ENCODE peak calls at places on chromosomes 3 and 15, in four cellular contexts. L, B, K and W are unnamed samples.

GRCh38 chr15:39934415-39935044 is 615 bp downstream of the EIF2AK4 start:
- DNase-seq in B (no peak), K (no peak), L (peak), W (no peak)

GRCh38 chr3:157180262-157180661 is 20.3 kb upstream of the CCNL1 start:
- DNase-seq in B (no peak), L (no peak), K (no peak), W (no peak)

GRCh38 chr3:46706771-46707582 is 5.8 kb downstream of the TMIE start:
- DNase-seq in B (peak), K (no peak), L (no peak), W (peak)

GRCh38 chr3:59388555-59389280 is 338.9 kb upstream of the CFAP20DC start:
- DNase-seq in L (peak), K (no peak), B (no peak), W (no peak)

GRCh38 chr3:160931474-160931873 is 173.7 kb downstream of the B3GALNT1 start:
- DNase-seq in K (no peak), L (peak), B (no peak), W (no peak)

GRCh38 chr3:150256336-150256735 is 151.8 kb upstream of the TSC22D2 start:
- DNase-seq in B (no peak), K (no peak), L (peak), W (no peak)

GRCh38 chr15:70023769-70024491 is 73.8 kb downstream of the TLE3 start:
- DNase-seq in B (peak), K (no peak), L (peak), W (no peak)

GRCh38 chr3:143095813-143096212 is 23.8 kb upstream of the CHST2 start:
- DNase-seq in L (no peak), B (no peak), K (no peak), W (no peak)

GRCh38 chr3:127699946-127700300 is 27.2 kb downstream of the ABTB1 start:
- DNase-seq in L (no peak), B (no peak), K (no peak), W (no peak)

GRCh38 chr15:34616613-34617012 is 33.2 kb upstream of the GOLGA8B start:
- DNase-seq in B (no peak), L (peak), K (no peak), W (peak)

DNA sequence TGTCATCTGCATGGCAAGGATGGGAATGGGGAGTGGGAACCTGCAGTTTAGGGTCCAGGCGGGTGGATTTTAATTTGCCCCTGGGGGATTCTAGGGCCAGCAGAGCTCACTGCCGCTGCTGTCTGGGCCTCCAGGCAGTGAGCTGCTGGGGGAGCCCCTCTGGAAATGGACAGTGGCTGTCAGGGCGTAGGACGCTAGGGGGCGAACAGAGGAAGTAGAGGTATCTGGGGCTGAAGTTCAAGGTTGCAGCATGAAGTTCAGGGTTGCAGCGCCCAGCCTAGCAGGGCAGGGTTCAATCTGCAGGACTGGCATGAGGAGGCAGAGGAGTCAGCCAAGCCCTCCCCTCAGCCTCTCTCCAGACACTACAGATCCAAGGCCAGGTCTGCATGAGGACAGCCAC is 49.5 kb downstream of the APBA2 start:
- DNase-seq in B (peak), K (no peak), L (no peak), W (no peak)
- TF ChIP-seq CTCF in B (no peak), K (peak), L (peak), W (no peak)

GRCh38 chr3:183591881-183592521 is 36.5 kb upstream of the KLHL6 start:
- DNase-seq in L (no peak), K (no peak), B (no peak), W (no peak)
- TF ChIP-seq CTCF in L (no peak), K (peak), B (peak), W (no peak)

GRCh38 chr3:50323614-50324199 is 1.2 kb upstream of the HYAL2 start:
- DNase-seq in L (no peak), B (peak), K (no peak), W (no peak)
- TF ChIP-seq CTCF in L (no peak), B (no peak), K (no peak), W (no peak)

DNA sequence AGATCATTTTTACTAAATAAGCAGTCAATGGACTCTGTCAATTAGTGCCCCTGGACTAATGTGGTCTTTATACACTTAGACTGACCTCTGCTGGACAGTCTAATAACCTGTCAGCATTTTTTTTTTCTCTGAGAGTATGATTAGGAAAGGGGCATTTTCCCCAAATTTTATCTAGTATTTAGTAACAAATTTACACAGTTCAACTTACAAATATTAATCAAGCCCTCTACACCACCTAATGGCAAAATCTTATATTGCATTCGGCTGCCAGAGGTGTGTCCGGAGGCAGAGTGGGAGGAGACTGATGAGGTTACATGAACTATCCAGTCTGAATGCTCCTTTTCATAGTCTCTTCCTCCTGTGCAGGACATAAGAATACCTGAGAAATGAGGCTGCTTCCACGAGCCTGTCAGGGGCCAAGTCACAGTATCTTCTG is 36.0 kb upstream of the COLQ start:
- DNase-seq in L (peak), B (no peak), K (peak), W (peak)
- TF ChIP-seq CTCF in L (peak), B (peak), K (peak), W (peak)

GRCh38 chr3:192417012-192417411 is 310.3 kb downstream of the FGF12 start:
- DNase-seq in K (no peak), B (no peak), L (peak), W (no peak)

GRCh38 chr3:192419312-192419711 is 308.0 kb downstream of the FGF12 start:
- DNase-seq in K (no peak), L (no peak), B (no peak), W (no peak)

GRCh38 chr3:192417559-192418055 is 309.7 kb downstream of the FGF12 start:
- DNase-seq in B (no peak), K (no peak), L (no peak), W (no peak)

GRCh38 chr3:192422321-192422997 is 304.9 kb downstream of the FGF12 start:
- DNase-seq in L (peak), B (no peak), K (no peak), W (no peak)

GRCh38 chr3:192422998-192423349 is 304.4 kb downstream of the FGF12 start:
- DNase-seq in K (no peak), L (no peak), B (no peak), W (no peak)
- TF ChIP-seq CTCF in K (peak), L (peak), B (peak), W (peak)

GRCh38 chr3:32238816-32239637 is 547 bp downstream of the CMTM8 start:
- DNase-seq in K (no peak), B (peak), L (peak), W (peak)

GRCh38 chr3:32241100-32241499 is 2.6 kb downstream of the CMTM8 start:
- DNase-seq in B (no peak), K (no peak), L (no peak), W (no peak)

GRCh38 chr3:32237670-32238026 is 832 bp upstream of the CMTM8 start:
- DNase-seq in K (no peak), L (no peak), B (no peak), W (no peak)

GRCh38 chr3:32238027-32238815 is at the start of gene CMTM8:
- DNase-seq in B (peak), K (no peak), L (no peak), W (peak)

GRCh38 chr3:32239638-32240550 is 1.4 kb downstream of the CMTM8 start:
- DNase-seq in K (no peak), B (no peak), L (no peak), W (peak)
- TF ChIP-seq CTCF in K (peak), B (peak), L (peak), W (peak)

GRCh38 chr3:117193390-117193789 is 483.8 kb downstream of the TUSC7 start:
- DNase-seq in L (no peak), B (no peak), K (no peak), W (no peak)
- TF ChIP-seq CTCF in L (peak), B (no peak), K (peak), W (no peak)